ENCODE peak calls at places on chromosomes 3 and 15, in four cellular contexts. X is HCT116, H is ovary, V is sigmoid colon. W is an unnamed sample. For H3K4me1, the result is how much of the 10 kb centered on the place peaks cover.

GRCh38 chr15:100973351-100974034 is 54.3 kb downstream of the LRRK1 start:
- DNase-seq in X (no peak), H (no peak), V (no peak), W (no peak)

GRCh38 chr3:103319912-103320311 is 885.1 kb downstream of the ZPLD1 start:
- DNase-seq in X (no peak), H (no peak), V (no peak), W (no peak)

GRCh38 chr3:86993704-86994103 is 2.8 kb upstream of the VGLL3 start:
- DNase-seq in X (no peak), H (no peak), V (no peak), W (no peak)

GRCh38 chr3:42020681-42021307 is 58.9 kb upstream of the ULK4 start:
- DNase-seq in X (no peak), H (no peak), V (no peak), W (no peak)

GRCh38 chr3:44469914-44470313 is 7.6 kb downstream of the ZNF445 start:
- DNase-seq in X (no peak), H (no peak), V (no peak), W (no peak)

GRCh38 chr3:64627471-64628321 is 60.1 kb downstream of the ADAMTS9 start:
- DNase-seq in X (no peak), H (no peak), V (no peak), W (no peak)

GRCh38 chr3:66021731-66022131 is 17.0 kb downstream of the MAGI1 start:
- DNase-seq in X (peak), H (no peak), V (no peak), W (peak)

GRCh38 chr3:4748701-4749378 is 230.4 kb upstream of the BHLHE40 start:
- DNase-seq in X (no peak), H (no peak), V (no peak), W (no peak)

GRCh38 chr3:14457999-14458398 is 55.6 kb downstream of the SLC6A6 start:
- DNase-seq in X (no peak), H (no peak), V (no peak), W (no peak)

GRCh38 chr3:76324101-76324500 is 538.8 kb upstream of the ZNF717 start:
- DNase-seq in X (no peak), H (no peak), V (no peak), W (no peak)

GRCh38 chr3:170961616-170962400 is 53.4 kb upstream of the EIF5A2 start:
- DNase-seq in X (peak), H (no peak), V (no peak), W (no peak)

GRCh38 chr15:34284937-34285336 is 52.6 kb downstream of the SLC12A6 start:
- DNase-seq in X (no peak), H (no peak), V (no peak), W (no peak)

GRCh38 chr3:33426068-33426467 is 14.1 kb downstream of the UBP1 start:
- DNase-seq in X (no peak), H (no peak), V (no peak), W (no peak)

GRCh38 chr3:135908737-135909136 is 56.8 kb upstream of the PPP2R3A start:
- DNase-seq in X (no peak), H (no peak), V (no peak), W (no peak)

GRCh38 chr3:23115171-23115877 is 87.8 kb upstream of the UBE2E2 start:
- DNase-seq in X (no peak), H (no peak), V (no peak), W (no peak)

GRCh38 chr3:117630885-117631284 is 921.3 kb downstream of the TUSC7 start:
- DNase-seq in X (no peak), H (no peak), V (no peak), W (no peak)

GRCh38 chr3:156681003-156681402 is 6.6 kb downstream of the TIPARP start:
- DNase-seq in X (no peak), H (no peak), V (peak), W (peak)

GRCh38 chr3:49717539-49718418 is 1.7 kb downstream of the AMIGO3 start:
- DNase-seq in X (no peak), H (no peak), V (no peak), W (peak)

GRCh38 chr3:194364652-194365434 is 4.7 kb downstream of the LRRC15 start:
- DNase-seq in X (no peak), H (peak), V (no peak), W (no peak)

GRCh38 chr3:46705751-46706572 is 4.8 kb downstream of the TMIE start:
- DNase-seq in X (no peak), H (peak), V (peak), W (no peak)

GRCh38 chr3:124217542-124217941 is 225.6 kb upstream of the ROPN1 start:
- DNase-seq in X (peak), H (peak), V (no peak), W (peak)

GRCh38 chr3:71628571-71628970 is 45.0 kb upstream of the FOXP1 start:
- DNase-seq in X (no peak), H (no peak), V (no peak), W (no peak)

GRCh38 chr3:111801697-111802655 is 57.1 kb upstream of the PHLDB2 start:
- DNase-seq in X (no peak), H (no peak), V (no peak), W (no peak)

GRCh38 chr3:98777801-98778220 is 14.7 kb downstream of the ST3GAL6 start:
- DNase-seq in X (no peak), H (no peak), V (no peak), W (no peak)

DNA sequence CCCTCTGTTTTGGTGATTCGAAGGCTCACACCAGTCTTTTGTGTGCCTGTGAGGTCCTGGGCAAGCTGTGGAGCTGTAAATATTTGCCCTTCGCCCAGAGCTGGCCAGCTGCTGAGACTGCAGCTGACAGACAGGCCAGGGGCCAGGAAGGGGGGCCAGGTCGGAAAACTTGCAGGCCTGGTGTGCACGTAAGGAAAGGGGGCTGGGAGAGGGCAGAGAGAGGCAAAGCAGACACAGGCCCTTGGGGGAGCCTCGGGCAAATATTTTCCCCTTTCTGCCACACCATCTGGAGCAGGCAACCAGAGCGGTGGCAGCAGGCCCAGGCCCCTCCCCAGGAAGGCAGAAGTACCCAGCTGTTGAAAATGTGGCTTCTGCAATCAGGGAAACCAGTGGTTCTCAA is 2.6 kb downstream of the PDZRN3 start:
- DNase-seq in X (no peak), H (peak), V (peak), W (peak)
- H3K4me1 ChIP-seq in X (under half), H (under half), V (under half), W (under half)

DNA sequence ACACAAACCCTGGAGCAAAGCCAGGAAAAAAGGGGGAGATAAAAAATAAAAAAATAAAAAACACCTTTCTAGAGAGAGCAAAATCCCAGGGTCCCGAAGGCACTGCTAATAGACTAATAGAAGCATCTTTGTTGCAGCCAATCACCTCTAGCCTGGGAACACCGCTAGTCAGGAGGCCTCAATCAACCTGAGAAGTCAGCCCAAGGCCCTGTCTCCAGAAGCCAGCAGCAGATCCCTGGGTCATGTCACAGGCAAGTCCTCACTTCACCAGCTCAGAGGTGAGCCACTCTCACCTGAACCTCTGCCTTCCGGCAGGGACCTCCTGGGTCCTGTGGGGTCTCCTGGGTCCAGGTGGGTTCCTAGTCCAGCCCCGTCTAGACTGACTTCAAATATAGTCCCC is 37.5 kb downstream of the FAM174B start:
- DNase-seq in X (no peak), H (peak), V (peak), W (peak)
- TF ChIP-seq POLR2A in X (no peak), H (no peak), V (no peak), W (no peak)

DNA sequence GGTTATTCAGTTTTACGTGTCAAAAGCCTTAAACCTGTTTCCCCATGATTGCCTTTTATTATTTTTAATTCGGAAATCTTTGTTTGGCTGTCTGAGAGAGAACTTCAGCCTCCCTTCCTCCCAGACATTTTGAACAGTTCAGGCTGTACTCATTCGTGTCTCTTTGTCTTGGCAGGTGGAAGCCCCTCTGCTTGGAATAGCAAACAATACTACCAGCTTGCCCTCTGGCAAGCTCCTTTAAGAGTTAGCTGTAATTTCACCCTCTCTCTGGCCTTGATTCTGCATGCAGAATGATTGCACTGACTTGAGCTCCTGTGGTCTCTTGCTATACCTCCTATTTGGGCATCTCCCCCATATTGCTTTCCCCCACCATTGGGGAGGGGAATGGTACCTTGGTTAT is 11.7 kb downstream of the IGF1R start:
- DNase-seq in X (no peak), H (no peak), V (no peak), W (no peak)
- H3K27ac ChIP-seq in X (no peak), H (no peak), V (no peak), W (no peak)

GRCh38 chr15:67839358-67839928 is 402 bp downstream of the RNU6-1 start:
- DNase-seq in X (peak), H (no peak), V (peak), W (no peak)
- H3K4me1 ChIP-seq in X (under half), H (under half), V (half or more), W (under half)

GRCh38 chr15:90871097-90871715 is 2.8 kb downstream of the FURIN start:
- DNase-seq in X (no peak), H (peak), V (no peak), W (peak)
- TF ChIP-seq POLR2A in X (no peak), H (no peak), V (no peak), W (no peak)

GRCh38 chr15:96358006-96358794 is 27.7 kb downstream of the NR2F2 start:
- DNase-seq in X (no peak), H (no peak), V (no peak), W (no peak)

GRCh38 chr15:96358795-96359190 is 28.3 kb downstream of the NR2F2 start:
- DNase-seq in X (no peak), H (no peak), V (no peak), W (no peak)

GRCh38 chr15:96354731-96355560 is 24.4 kb downstream of the NR2F2 start:
- DNase-seq in X (no peak), H (no peak), V (no peak), W (no peak)

GRCh38 chr15:96355561-96356129 is 25.1 kb downstream of the NR2F2 start:
- DNase-seq in X (no peak), H (no peak), V (no peak), W (no peak)

GRCh38 chr15:96356494-96357455 is 26.3 kb downstream of the NR2F2 start:
- DNase-seq in X (peak), H (peak), V (peak), W (peak)
- H3K27ac ChIP-seq in X (peak), H (peak), V (peak), W (peak)

W was measured in Peyer's patch.